ENCODE peak calls at places on chromosomes 3 and 15, in nine cellular contexts. L is A549, I is mesothelial cell of epicardium, X is foreskin fibroblast, G is thyroid gland, C is AG04450, P is astrocyte of the spinal cord, Q is WERI-Rb-1, S is PC-9. T is an unnamed sample.

GRCh38 chr3:15294914-15295313 is 37.5 kb downstream of the SH3BP5 start:
- DNase-seq in I (no peak), S (no peak), G (no peak), X (no peak), L (no peak), P (no peak), Q (no peak), C (no peak), T (no peak)

GRCh38 chr3:109430911-109431563 is 93.7 kb upstream of the DPPA4 start:
- DNase-seq in X (no peak), P (no peak), S (no peak), C (no peak), I (no peak), Q (no peak), L (no peak), G (no peak), T (no peak)

GRCh38 chr3:29475854-29476253 is 195.0 kb downstream of the RBMS3 start:
- DNase-seq in P (no peak), C (no peak), Q (no peak), I (no peak), G (peak), X (no peak), L (no peak), S (no peak), T (no peak)

GRCh38 chr3:42179110-42179725 is 86.8 kb downstream of the CCK start:
- DNase-seq in I (peak), L (peak), X (peak), P (peak), S (peak), C (peak), Q (no peak), G (peak), T (no peak)

GRCh38 chr15:75325922-75326321 is 9.9 kb upstream of the COMMD4 start:
- DNase-seq in Q (no peak), L (no peak), P (no peak), I (no peak), C (no peak), X (no peak), S (no peak), G (no peak), T (no peak)

GRCh38 chr3:58366699-58367098 is 34.0 kb downstream of the PXK start:
- DNase-seq in L (no peak), X (no peak), I (no peak), G (no peak), P (no peak), C (no peak), Q (no peak), S (no peak), T (no peak)

GRCh38 chr3:127135241-127136023 is 57.5 kb upstream of the PRR23E start:
- DNase-seq in I (peak), S (no peak), P (peak), C (no peak), X (peak), G (peak), Q (peak), L (no peak), T (peak)

GRCh38 chr3:41601404-41601987 is 360.4 kb downstream of the ULK4 start:
- DNase-seq in G (no peak), Q (no peak), P (no peak), L (no peak), X (no peak), S (no peak), I (no peak), C (no peak), T (no peak)

GRCh38 chr3:67521053-67521646 is 133.3 kb downstream of the SUCLG2 start:
- DNase-seq in Q (no peak), S (no peak), P (no peak), I (no peak), G (no peak), L (no peak), C (no peak), X (no peak), T (no peak)

GRCh38 chr15:66862878-66863335 is 160.9 kb downstream of the SMAD6 start:
- DNase-seq in S (peak), Q (peak), P (peak), L (peak), X (peak), G (peak), C (peak), I (peak), T (peak)

GRCh38 chr3:135125171-135125801 is 330.2 kb downstream of the EPHB1 start:
- DNase-seq in G (no peak), S (no peak), X (peak), L (no peak), I (no peak), C (no peak), P (peak), Q (no peak), T (peak)

GRCh38 chr3:138465927-138466326 is 31.5 kb downstream of the ESYT3 start:
- DNase-seq in I (no peak), S (no peak), C (no peak), L (no peak), G (no peak), P (no peak), Q (no peak), X (no peak), T (no peak)

GRCh38 chr3:151660890-151661289 is 72.8 kb upstream of the AADACL2 start:
- DNase-seq in C (no peak), G (no peak), S (no peak), X (peak), L (no peak), P (peak), Q (no peak), I (no peak), T (no peak)

GRCh38 chr3:194369522-194370279 is at the start of gene LRRC15:
- DNase-seq in G (peak), P (peak), C (no peak), I (no peak), S (peak), Q (peak), X (peak), L (peak), T (peak)

GRCh38 chr15:32885711-32886110 is 167.9 kb downstream of the GREM1 start:
- DNase-seq in I (no peak), G (no peak), S (no peak), C (no peak), P (no peak), Q (no peak), L (no peak), X (no peak), T (no peak)

GRCh38 chr3:21055015-21055414 is 696.0 kb downstream of the ZNF385D start:
- DNase-seq in L (no peak), X (peak), G (no peak), S (no peak), Q (no peak), I (no peak), P (no peak), C (no peak), T (no peak)

GRCh38 chr15:100204211-100204610 is 137.6 kb downstream of the ADAMTS17 start:
- DNase-seq in X (no peak), G (no peak), P (no peak), I (no peak), Q (no peak), C (no peak), S (no peak), L (no peak), T (no peak)

GRCh38 chr3:183353421-183353820 is 75.0 kb downstream of the MCF2L2 start:
- DNase-seq in L (no peak), S (no peak), G (no peak), C (no peak), P (no peak), I (no peak), X (no peak), Q (no peak), T (no peak)

GRCh38 chr3:180382781-180383180 is 219.2 kb upstream of the TTC14 start:
- DNase-seq in I (no peak), Q (no peak), X (no peak), L (no peak), C (no peak), P (no peak), G (no peak), S (no peak), T (no peak)

GRCh38 chr3:42014949-42015533 is 53.1 kb upstream of the ULK4 start:
- DNase-seq in I (no peak), Q (peak), P (peak), S (no peak), L (no peak), C (no peak), G (peak), X (no peak), T (no peak)

GRCh38 chr15:78455749-78456148 is 17.7 kb downstream of the IREB2 start:
- DNase-seq in I (no peak), C (no peak), S (no peak), L (no peak), P (no peak), X (no peak), Q (no peak), G (peak), T (no peak)

GRCh38 chr3:157532529-157533297 is 29.5 kb upstream of the VEPH1 start:
- DNase-seq in S (peak), C (peak), L (peak), G (peak), X (peak), Q (peak), I (no peak), P (peak), T (peak)

GRCh38 chr3:154473769-154474168 is 43.8 kb upstream of the GPR149 start:
- DNase-seq in I (no peak), Q (no peak), S (no peak), L (no peak), G (no peak), P (no peak), X (no peak), C (no peak), T (no peak)

GRCh38 chr3:151697496-151697895 is 36.2 kb upstream of the AADACL2 start:
- DNase-seq in S (no peak), L (peak), C (no peak), Q (no peak), X (no peak), P (no peak), I (no peak), G (no peak), T (no peak)

GRCh38 chr3:98692787-98693473 is 70.2 kb upstream of the ST3GAL6 start:
- DNase-seq in L (no peak), G (no peak), P (no peak), I (no peak), X (no peak), Q (no peak), C (no peak), S (peak), T (no peak)

GRCh38 chr15:77456746-77457618 is 36.3 kb downstream of the HMG20A start:
- DNase-seq in Q (no peak), C (peak), G (peak), L (no peak), X (no peak), P (peak), I (no peak), S (no peak), T (no peak)

GRCh38 chr3:17645074-17645698 is 97.2 kb downstream of the TBC1D5 start:
- DNase-seq in C (peak), G (no peak), X (peak), S (peak), Q (peak), P (peak), L (peak), I (no peak), T (peak)

GRCh38 chr3:60829058-60829457 is 422.2 kb downstream of the FHIT start:
- DNase-seq in C (no peak), G (no peak), S (no peak), I (no peak), X (no peak), P (no peak), Q (no peak), L (no peak), T (no peak)

GRCh38 chr3:120683671-120684301 is 1.7 kb upstream of the HGD start:
- DNase-seq in X (no peak), G (no peak), S (no peak), Q (no peak), P (no peak), I (no peak), L (no peak), C (no peak), T (no peak)

GRCh38 chr15:94417464-94418293 is 186.3 kb downstream of the MCTP2 start:
- DNase-seq in I (no peak), C (no peak), L (no peak), G (no peak), S (no peak), Q (no peak), X (no peak), P (no peak), T (no peak)

GRCh38 chr3:183210862-183211341 is 42.2 kb upstream of the B3GNT5 start:
- DNase-seq in G (no peak), I (no peak), C (no peak), Q (no peak), X (no peak), P (no peak), S (peak), L (no peak), T (no peak)

GRCh38 chr3:42591811-42592210 is 1.2 kb downstream of the SS18L2 start:
- DNase-seq in P (no peak), C (no peak), Q (no peak), G (no peak), X (no peak), L (no peak), S (no peak), I (no peak), T (no peak)

GRCh38 chr3:80785475-80785874 is 976.0 kb downstream of the GBE1 start:
- DNase-seq in C (no peak), Q (peak), X (no peak), P (no peak), L (no peak), S (no peak), G (no peak), I (no peak), T (no peak)

GRCh38 chr3:45234250-45234649 is 8.2 kb upstream of the TMEM158 start:
- DNase-seq in X (no peak), Q (no peak), S (no peak), C (no peak), P (no peak), L (no peak), I (no peak), G (no peak), T (no peak)
- TF ChIP-seq CTCF in X (no peak), Q (no peak), S (no peak), C (no peak), P (no peak), L (no peak), I (no peak), G (no peak), T (no peak)

GRCh38 chr15:65611888-65612615 is 1.1 kb upstream of the INTS14 start:
- DNase-seq in L (no peak), C (no peak), X (no peak), I (no peak), S (no peak), Q (peak), G (no peak), P (no peak), T (no peak)
- TF ChIP-seq CTCF in L (no peak), C (no peak), X (no peak), I (no peak), S (no peak), Q (no peak), G (no peak), P (no peak), T (no peak)

GRCh38 chr15:74133071-74133702 is 2.8 kb downstream of the ISLR2 start:
- DNase-seq in L (no peak), I (no peak), P (no peak), S (no peak), X (no peak), Q (no peak), G (no peak), C (no peak), T (no peak)
- TF ChIP-seq CTCF in L (no peak), I (no peak), P (no peak), S (no peak), X (no peak), Q (peak), G (no peak), C (no peak), T (no peak)

GRCh38 chr15:82306791-82307713 is 42.2 kb downstream of the GOLGA6L10 start:
- DNase-seq in S (no peak), P (no peak), X (no peak), I (peak), Q (no peak), L (no peak), C (no peak), G (no peak), T (no peak)
- TF ChIP-seq CTCF in S (no peak), P (no peak), X (no peak), I (no peak), Q (no peak), L (no peak), C (no peak), G (no peak), T (no peak)

T was measured in endothelial cell.